ENCODE peak calls at places on chromosome 5, in four cellular contexts. I is NCI-H446, D is cardiac fibroblast, U is NCI-H2081. H is an unnamed sample.

GRCh38 chr5:6714221-6715041 is 1.2 kb downstream of the TENT4A start:
- DNase-seq in I (no peak), D (peak; percentile 20), U (no peak), H (no peak)

GRCh38 chr5:38466444-38467189 is 89.8 kb downstream of the LIFR start:
- DNase-seq in I (no peak), D (peak; percentile 96), U (no peak), H (peak; percentile 33)

GRCh38 chr5:69492391-69493234 is at the start of gene OCLN:
- DNase-seq in I (peak; percentile 22), D (no peak), U (peak; percentile 88), H (no peak)

GRCh38 chr5:78706825-78707224 is 58.3 kb upstream of the LHFPL2 start:
- DNase-seq in I (no peak), D (no peak), U (no peak), H (no peak)

GRCh38 chr5:435961-436640 is 6.9 kb upstream of the EXOC3 start:
- DNase-seq in I (peak; percentile 44), D (peak; percentile 40), U (peak; percentile 57), H (no peak)

GRCh38 chr5:150448353-150448752 is 1.2 kb downstream of the RPS14 start:
- DNase-seq in I (no peak), D (no peak), U (no peak), H (no peak)

GRCh38 chr5:179295778-179296149 is 49.5 kb downstream of the ADAMTS2 start:
- DNase-seq in I (no peak), D (no peak), U (no peak), H (no peak)

GRCh38 chr5:107604990-107605389 is 65.7 kb downstream of the EFNA5 start:
- DNase-seq in I (no peak), D (no peak), U (no peak), H (no peak)

GRCh38 chr5:138722518-138722917 is 30.7 kb upstream of the CTNNA1 start:
- DNase-seq in I (no peak), D (no peak), U (peak; percentile 51), H (no peak)

GRCh38 chr5:79689541-79690466 is at the start of gene CMYA5:
- DNase-seq in I (no peak), D (peak; percentile 35), U (no peak), H (no peak)

H was measured in DMS 273 treated with DMSO at 0.1 percent for 48 hours.